ENCODE peak calls at places on chromosomes 5 and 9, in six cellular contexts. P is PC-3; X is colonic mucosa; U is mucosa of descending colon; Z is CD8-positive, alpha-beta T cell; Y is heart left ventricle. B is an unnamed sample. For H3K4me1, the result is how much of the 10 kb centered on the place peaks cover.

GRCh38 chr5:14545308-14545707 is 36.3 kb upstream of the OTULINL start:
- DNase-seq in P (no peak), X (no peak), U (no peak), Z (no peak), Y (peak), B (peak)

GRCh38 chr5:146903789-146904188 is 25.2 kb upstream of the PPP2R2B start:
- DNase-seq in P (peak), X (no peak), U (no peak), Z (no peak), Y (no peak), B (no peak)

GRCh38 chr5:178560911-178561310 is 29.3 kb downstream of the COL23A1 start:
- DNase-seq in P (no peak), X (no peak), U (no peak), Z (no peak), Y (no peak), B (no peak)

GRCh38 chr5:39947657-39948056 is 522.9 kb upstream of the DAB2 start:
- DNase-seq in P (peak), X (no peak), U (no peak), Z (no peak), Y (no peak), B (peak)

GRCh38 chr5:107459637-107460036 is 211.1 kb downstream of the EFNA5 start:
- DNase-seq in P (no peak), X (no peak), U (no peak), Z (no peak), Y (no peak), B (no peak)

GRCh38 chr5:9201011-9201410 is 344.9 kb downstream of the SEMA5A start:
- DNase-seq in P (no peak), X (no peak), U (no peak), Z (no peak), Y (no peak), B (no peak)

GRCh38 chr5:32711693-32712462 is 757 bp downstream of the NPR3 start:
- DNase-seq in P (peak), X (no peak), U (no peak), Z (no peak), Y (peak), B (no peak)

GRCh38 chr9:76692448-76693129 is 71.6 kb upstream of the PCA3 start:
- DNase-seq in P (no peak), X (no peak), U (no peak), Z (no peak), Y (no peak), B (no peak)

GRCh38 chr5:166377756-166378155 is 1913.7 kb upstream of the WWC1 start:
- DNase-seq in P (no peak), X (no peak), U (no peak), Z (no peak), Y (no peak), B (no peak)

GRCh38 chr5:16975950-16976624 is 40.0 kb upstream of the MYO10 start:
- DNase-seq in P (no peak), X (no peak), U (no peak), Z (no peak), Y (no peak), B (no peak)

GRCh38 chr9:117204971-117205370 is 209.9 kb downstream of the ASTN2 start:
- DNase-seq in P (no peak), X (no peak), U (no peak), Z (no peak), Y (no peak), B (no peak)

DNA sequence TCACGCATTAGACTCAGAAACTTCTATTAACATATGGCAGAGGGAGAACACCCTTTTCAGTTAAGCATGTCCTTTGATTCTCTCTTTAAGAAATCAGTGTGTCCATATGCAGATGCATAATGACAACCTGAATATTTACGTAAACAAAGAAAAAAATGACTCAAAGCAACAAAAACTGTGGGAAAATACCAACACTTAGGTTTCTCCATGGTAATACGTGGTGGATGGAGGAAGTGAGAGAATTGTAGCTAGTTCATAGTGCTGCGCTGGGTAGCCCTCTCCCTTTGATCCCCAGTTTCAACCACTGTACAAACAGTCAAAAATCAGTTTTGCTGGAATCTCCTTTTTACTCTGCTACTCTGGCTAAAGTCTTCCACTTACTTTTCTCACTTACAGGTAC is 2.0 kb upstream of the MAP3K1 start:
- DNase-seq in P (no peak), X (no peak), U (no peak), Z (no peak), Y (no peak), B (no peak)
- H3K4me3 ChIP-seq in P (no peak), X (no peak), U (no peak), Z (no peak), Y (no peak), B (no peak)

GRCh38 chr5:174612686-174613085 is 111.7 kb upstream of the MSX2 start:
- DNase-seq in P (peak), X (no peak), U (no peak), Z (no peak), Y (no peak), B (no peak)

GRCh38 chr5:174609116-174609515 is 115.3 kb upstream of the MSX2 start:
- DNase-seq in P (no peak), X (no peak), U (no peak), Z (no peak), Y (no peak), B (no peak)

GRCh38 chr5:174608631-174609097 is 115.7 kb upstream of the MSX2 start:
- DNase-seq in P (no peak), X (no peak), U (peak), Z (no peak), Y (peak), B (no peak)

GRCh38 chr5:174614500-174615135 is 109.8 kb upstream of the MSX2 start:
- DNase-seq in P (no peak), X (no peak), U (no peak), Z (no peak), Y (no peak), B (no peak)

DNA sequence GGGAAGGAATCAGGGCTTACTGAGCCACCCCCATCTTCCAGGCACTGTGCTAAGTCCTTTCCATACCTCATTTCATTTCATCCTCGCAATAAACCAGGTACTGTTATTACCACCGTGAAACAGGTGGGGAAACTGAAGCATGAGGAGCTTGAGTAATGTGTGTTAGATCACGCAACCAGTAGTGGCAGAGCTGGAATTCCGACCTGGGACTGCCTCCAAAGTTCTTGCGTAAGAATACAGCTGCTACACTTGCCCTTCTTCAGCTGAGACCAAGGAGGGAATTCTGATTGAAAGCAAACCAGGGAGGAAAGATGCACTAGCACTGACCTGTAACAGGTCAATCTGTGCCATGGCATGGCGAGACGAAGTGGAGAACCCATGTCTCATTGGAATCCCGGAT is 113.4 kb upstream of the MSX2 start:
- DNase-seq in P (peak), X (no peak), U (peak), Z (no peak), Y (no peak), B (peak)
- H3K4me1 ChIP-seq in P (under half), X (under half), U (under half), Z (under half), Y (under half), B (under half)

GRCh38 chr9:93326056-93326455 is 125.4 kb upstream of the FAM120A start:
- DNase-seq in P (peak), X (no peak), U (no peak), Z (no peak), Y (no peak), B (no peak)

GRCh38 chr9:93321220-93321610 is 130.3 kb upstream of the FAM120A start:
- DNase-seq in P (no peak), X (no peak), U (no peak), Z (no peak), Y (no peak), B (no peak)

GRCh38 chr9:93325307-93326035 is 126.0 kb upstream of the FAM120A start:
- DNase-seq in P (no peak), X (no peak), U (no peak), Z (no peak), Y (no peak), B (no peak)

GRCh38 chr9:93326654-93327053 is 124.8 kb upstream of the FAM120A start:
- DNase-seq in P (no peak), X (no peak), U (no peak), Z (no peak), Y (no peak), B (no peak)

GRCh38 chr9:93324191-93324834 is 127.2 kb upstream of the FAM120A start:
- DNase-seq in P (no peak), X (peak), U (no peak), Z (no peak), Y (no peak), B (no peak)
- H3K4me3 ChIP-seq in P (no peak), X (no peak), U (no peak), Z (no peak), Y (no peak), B (no peak)

GRCh38 chr5:80035839-80036238 is 691 bp downstream of the THBS4 start:
- DNase-seq in P (no peak), X (no peak), U (no peak), Z (no peak), Y (no peak), B (no peak)

GRCh38 chr5:80034559-80034958 is 589 bp upstream of the THBS4 start:
- DNase-seq in P (no peak), X (no peak), U (no peak), Z (no peak), Y (no peak), B (no peak)

GRCh38 chr5:80037366-80037765 is 2.2 kb downstream of the THBS4 start:
- DNase-seq in P (no peak), X (no peak), U (no peak), Z (no peak), Y (no peak), B (no peak)

GRCh38 chr5:80034962-80035821 is at the start of gene THBS4:
- DNase-seq in P (no peak), X (no peak), U (no peak), Z (no peak), Y (no peak), B (no peak)

GRCh38 chr5:80036621-80037020 is 1.5 kb downstream of the THBS4 start:
- DNase-seq in P (no peak), X (no peak), U (no peak), Z (no peak), Y (no peak), B (no peak)
- H3K4me1 ChIP-seq in P (under half), X (under half), U (under half), Z (under half), Y (under half), B (under half)

GRCh38 chr5:100901851-100902341 is 1.2 kb downstream of the ST8SIA4 start:
- DNase-seq in P (peak), X (peak), U (peak), Z (peak), Y (peak), B (peak)

GRCh38 chr5:100900142-100900795 is 2.8 kb downstream of the ST8SIA4 start:
- DNase-seq in P (peak), X (peak), U (peak), Z (no peak), Y (peak), B (peak)

GRCh38 chr5:100900796-100901731 is 2.0 kb downstream of the ST8SIA4 start:
- DNase-seq in P (peak), X (peak), U (peak), Z (peak), Y (peak), B (peak)

GRCh38 chr5:100898504-100899346 is 4.4 kb downstream of the ST8SIA4 start:
- DNase-seq in P (no peak), X (no peak), U (no peak), Z (no peak), Y (no peak), B (no peak)

DNA sequence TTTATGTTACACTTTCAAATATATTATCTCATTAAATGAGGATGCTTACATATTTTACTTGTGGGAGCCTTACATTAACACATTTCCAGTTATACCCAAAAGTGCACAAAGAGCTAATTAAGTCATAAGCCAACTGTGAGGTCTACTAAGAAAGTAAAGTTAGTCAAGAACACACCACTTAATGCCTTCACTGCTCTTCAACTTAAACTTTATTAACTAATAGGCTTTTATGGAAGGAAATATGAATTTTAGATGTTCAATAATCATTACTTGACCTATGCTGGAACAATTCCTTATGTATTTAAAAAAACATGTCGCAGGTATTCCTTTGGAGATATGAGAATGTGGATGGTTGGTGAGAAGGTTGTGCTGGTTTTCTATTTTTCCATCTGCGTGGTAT is 3.4 kb downstream of the ST8SIA4 start:
- DNase-seq in P (no peak), X (no peak), U (no peak), Z (no peak), Y (no peak), B (no peak)
- H3K4me3 ChIP-seq in P (peak), X (peak), U (no peak), Z (peak), Y (peak), B (no peak)

DNA sequence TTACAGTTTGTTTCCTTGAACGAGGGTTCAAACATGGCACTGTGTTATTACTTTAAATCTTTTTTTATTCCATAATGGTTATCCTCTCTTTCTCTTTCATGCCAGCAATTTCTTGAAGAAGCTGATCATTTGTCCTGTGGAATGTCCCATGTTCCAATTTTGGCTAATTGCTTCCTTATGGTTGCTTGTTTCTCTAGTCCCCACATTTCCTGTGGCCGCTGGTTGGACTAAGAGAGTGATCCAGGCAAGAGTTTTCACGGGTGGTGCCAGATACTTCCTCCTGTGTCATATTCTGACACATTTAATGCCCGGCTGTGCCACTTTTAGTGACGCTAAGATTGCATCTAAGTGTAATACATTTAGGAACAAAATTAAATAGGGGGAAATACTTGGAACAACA is 83.8 kb upstream of the FAM169A start:
- DNase-seq in P (no peak), X (no peak), U (no peak), Z (no peak), Y (no peak), B (no peak)
- H3K4me1 ChIP-seq in P (under half), X (under half), U (under half), Z (under half), Y (under half), B (under half)

GRCh38 chr5:5141011-5141599 is 975 bp downstream of the ADAMTS16 start:
- DNase-seq in P (peak), X (no peak), U (no peak), Z (no peak), Y (no peak), B (no peak)
- H3K4me3 ChIP-seq in P (peak), X (no peak), U (no peak), Z (no peak), Y (peak), B (peak)

GRCh38 chr5:95862636-95863382 is 40.3 kb upstream of the GLRX start:
- DNase-seq in P (peak), X (peak), U (no peak), Z (no peak), Y (no peak), B (no peak)

GRCh38 chr5:95864456-95864855 is 41.9 kb upstream of the GLRX start:
- DNase-seq in P (no peak), X (no peak), U (no peak), Z (no peak), Y (no peak), B (no peak)

GRCh38 chr5:95863383-95863757 is 40.8 kb upstream of the GLRX start:
- DNase-seq in P (no peak), X (peak), U (peak), Z (no peak), Y (no peak), B (peak)

GRCh38 chr5:95861221-95861857 is 38.8 kb upstream of the GLRX start:
- DNase-seq in P (peak), X (peak), U (peak), Z (no peak), Y (peak), B (peak)

GRCh38 chr5:95861858-95862561 is 39.5 kb upstream of the GLRX start:
- DNase-seq in P (peak), X (no peak), U (no peak), Z (no peak), Y (no peak), B (no peak)
- H3K4me1 ChIP-seq in P (half or more), X (under half), U (under half), Z (under half), Y (under half), B (under half)

DNA sequence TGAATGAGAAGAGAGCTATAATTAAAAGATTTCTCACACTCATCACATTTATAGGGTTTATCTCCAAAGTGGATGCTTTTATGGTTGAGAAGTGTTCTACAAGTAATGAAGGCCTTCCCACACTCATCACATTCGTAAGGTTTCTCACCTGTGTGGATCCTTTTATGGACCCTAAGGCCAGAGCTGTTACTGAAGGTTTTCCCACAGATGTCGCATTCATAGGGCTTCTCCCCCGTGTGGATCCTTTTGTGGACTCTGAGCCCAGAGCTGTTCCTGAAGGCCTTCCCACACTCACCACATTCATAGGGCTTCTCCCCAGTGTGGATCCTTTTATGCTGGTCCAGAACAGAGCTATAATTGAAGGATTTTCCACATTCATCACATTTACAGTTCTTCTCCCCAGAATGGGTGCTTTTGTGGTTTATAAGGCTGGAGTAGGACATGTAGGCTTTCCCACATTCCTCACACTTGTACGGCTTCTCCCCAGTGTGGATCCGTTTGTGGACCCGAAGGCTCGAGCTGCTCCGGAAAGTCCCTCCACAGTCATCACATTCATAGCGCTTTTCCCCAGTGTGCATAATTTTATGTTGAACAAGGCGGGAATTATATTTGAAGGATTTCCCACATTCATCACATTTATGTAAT is 10.5 kb downstream of the ZFP62 start:
- DNase-seq in P (no peak), X (no peak), U (no peak), Z (no peak), Y (no peak), B (no peak)
- H3K4me3 ChIP-seq in P (peak), X (no peak), U (no peak), Z (no peak), Y (no peak), B (no peak)

B was measured in tibial nerve.